ENCODE peak calls at places on chromosomes 4 and X, in seven cellular contexts. One of them, this sample, is unnamed.

GRCh38 chr4:99405433-99406115 is 29.6 kb downstream of the ADH7 start:
- DNase-seq in heart left ventricle: peak; percentile 68
- DNase-seq in uterus: peak; percentile 80
- DNase-seq in mesenchymal stem cell: peak; percentile 73
- DNase-seq in ascending aorta: peak; percentile 85
- DNase-seq in MG63: peak; percentile 37
- DNase-seq in upper lobe of left lung: peak; percentile 44
- DNase-seq in this sample: peak; percentile 79

GRCh38 chr4:184237612-184238011 is 19.9 kb upstream of the ENPP6 start:
- DNase-seq in heart left ventricle: no peak
- DNase-seq in uterus: no peak
- DNase-seq in mesenchymal stem cell: peak; percentile 17
- DNase-seq in ascending aorta: no peak
- DNase-seq in MG63: no peak
- DNase-seq in upper lobe of left lung: no peak
- DNase-seq in this sample: no peak

GRCh38 chr4:79700356-79700755 is 292.3 kb upstream of the GK2 start:
- DNase-seq in heart left ventricle: no peak
- DNase-seq in uterus: no peak
- DNase-seq in mesenchymal stem cell: no peak
- DNase-seq in ascending aorta: no peak
- DNase-seq in MG63: no peak
- DNase-seq in upper lobe of left lung: no peak
- DNase-seq in this sample: no peak

GRCh38 chr4:1168291-1169031 is 3.9 kb downstream of the SPON2 start:
- DNase-seq in heart left ventricle: no peak
- DNase-seq in uterus: no peak
- DNase-seq in mesenchymal stem cell: no peak
- DNase-seq in ascending aorta: no peak
- DNase-seq in MG63: no peak
- DNase-seq in upper lobe of left lung: no peak
- DNase-seq in this sample: no peak

GRCh38 chr4:153553155-153553819 is 87.1 kb downstream of the TMEM131L start:
- DNase-seq in heart left ventricle: no peak
- DNase-seq in uterus: no peak
- DNase-seq in mesenchymal stem cell: no peak
- DNase-seq in ascending aorta: no peak
- DNase-seq in MG63: no peak
- DNase-seq in upper lobe of left lung: no peak
- DNase-seq in this sample: peak; percentile 57

GRCh38 chr4:6905501-6905900 is 4.1 kb upstream of the TBC1D14 start:
- DNase-seq in heart left ventricle: no peak
- DNase-seq in uterus: no peak
- DNase-seq in mesenchymal stem cell: no peak
- DNase-seq in ascending aorta: peak; percentile 39
- DNase-seq in MG63: no peak
- DNase-seq in upper lobe of left lung: no peak
- DNase-seq in this sample: no peak

GRCh38 chrX:64206556-64207162 is 1.2 kb upstream of the AMER1 start:
- DNase-seq in heart left ventricle: peak; percentile 20
- DNase-seq in uterus: peak; percentile 27
- DNase-seq in mesenchymal stem cell: peak; percentile 57
- DNase-seq in ascending aorta: no peak
- DNase-seq in MG63: no peak
- DNase-seq in upper lobe of left lung: peak; percentile 26
- DNase-seq in this sample: peak; percentile 52

GRCh38 chr4:70196855-70197254 is 1.3 kb downstream of the ODAM start:
- DNase-seq in heart left ventricle: no peak
- DNase-seq in uterus: no peak
- DNase-seq in mesenchymal stem cell: no peak
- DNase-seq in ascending aorta: no peak
- DNase-seq in MG63: no peak
- DNase-seq in upper lobe of left lung: no peak
- DNase-seq in this sample: no peak

GRCh38 chr4:32226201-32226600 is 1506.0 kb downstream of the PCDH7 start:
- DNase-seq in heart left ventricle: no peak
- DNase-seq in uterus: no peak
- DNase-seq in mesenchymal stem cell: no peak
- DNase-seq in ascending aorta: no peak
- DNase-seq in MG63: peak; percentile 21
- DNase-seq in upper lobe of left lung: no peak
- DNase-seq in this sample: peak; percentile 32

GRCh38 chrX:152831391-152831790 is 528 bp downstream of the NSDHL start:
- DNase-seq in heart left ventricle: no peak
- DNase-seq in uterus: no peak
- DNase-seq in mesenchymal stem cell: no peak
- DNase-seq in ascending aorta: no peak
- DNase-seq in MG63: no peak
- DNase-seq in upper lobe of left lung: no peak
- DNase-seq in this sample: no peak

GRCh38 chrX:107935200-107935599 is 47.0 kb downstream of the TEX13B start:
- DNase-seq in heart left ventricle: no peak
- DNase-seq in uterus: no peak
- DNase-seq in mesenchymal stem cell: peak; percentile 22
- DNase-seq in ascending aorta: no peak
- DNase-seq in MG63: no peak
- DNase-seq in upper lobe of left lung: no peak
- DNase-seq in this sample: no peak

GRCh38 chrX:11427082-11428033 is 134.1 kb downstream of the AMELX start:
- DNase-seq in heart left ventricle: peak; percentile 51
- DNase-seq in uterus: peak; percentile 45
- DNase-seq in mesenchymal stem cell: no peak
- DNase-seq in ascending aorta: peak; percentile 69
- DNase-seq in MG63: no peak
- DNase-seq in upper lobe of left lung: no peak
- DNase-seq in this sample: peak; percentile 85

GRCh38 chr4:7196731-7197130 is 4.4 kb downstream of the SORCS2 start:
- DNase-seq in heart left ventricle: no peak
- DNase-seq in uterus: peak; percentile 4
- DNase-seq in mesenchymal stem cell: no peak
- DNase-seq in ascending aorta: no peak
- DNase-seq in MG63: no peak
- DNase-seq in upper lobe of left lung: no peak
- DNase-seq in this sample: no peak

GRCh38 chr4:6112606-6113290 is 87.6 kb downstream of the JAKMIP1 start:
- DNase-seq in heart left ventricle: no peak
- DNase-seq in uterus: no peak
- DNase-seq in mesenchymal stem cell: no peak
- DNase-seq in ascending aorta: no peak
- DNase-seq in MG63: no peak
- DNase-seq in upper lobe of left lung: no peak
- DNase-seq in this sample: no peak

GRCh38 chr4:138953962-138954371 is 61.6 kb upstream of the NOCT start:
- DNase-seq in heart left ventricle: peak; percentile 28
- DNase-seq in uterus: peak; percentile 24
- DNase-seq in mesenchymal stem cell: peak; percentile 80
- DNase-seq in ascending aorta: no peak
- DNase-seq in MG63: peak; percentile 42
- DNase-seq in upper lobe of left lung: no peak
- DNase-seq in this sample: no peak

GRCh38 chrX:127038065-127038464 is 218.5 kb downstream of the PRR32 start:
- DNase-seq in heart left ventricle: no peak
- DNase-seq in uterus: no peak
- DNase-seq in mesenchymal stem cell: no peak
- DNase-seq in ascending aorta: no peak
- DNase-seq in MG63: no peak
- DNase-seq in upper lobe of left lung: no peak
- DNase-seq in this sample: no peak

DNA sequence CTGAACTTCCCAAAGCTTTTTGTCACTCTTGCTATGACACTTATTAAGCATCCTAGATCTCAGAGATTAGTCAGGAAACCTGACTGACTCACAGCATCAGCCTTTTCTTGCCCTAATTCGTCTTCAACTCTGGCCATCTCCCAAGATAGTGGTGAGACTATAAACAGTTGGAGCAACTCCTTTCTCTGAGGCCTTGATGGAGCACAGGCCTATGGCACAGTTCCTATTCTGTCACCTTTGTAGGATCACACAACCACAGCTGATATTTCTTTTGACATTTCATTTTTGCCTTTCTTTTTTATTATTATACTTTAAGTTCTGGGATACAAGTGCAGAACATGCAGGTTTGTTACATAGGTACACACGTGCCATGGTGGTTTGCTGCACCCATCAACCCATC is 217.7 kb downstream of the PRR32 start:
- DNase-seq in heart left ventricle: no peak
- DNase-seq in uterus: no peak
- DNase-seq in mesenchymal stem cell: no peak
- DNase-seq in ascending aorta: no peak
- DNase-seq in MG63: no peak
- DNase-seq in upper lobe of left lung: no peak
- DNase-seq in this sample: no peak
- H3K27me3 ChIP-seq in heart left ventricle: no peaks in the 10 kb centered on the region
- H3K27me3 ChIP-seq in uterus: no peaks in the 10 kb centered on the region
- H3K27me3 ChIP-seq in mesenchymal stem cell: no peaks in the 10 kb centered on the region
- H3K27me3 ChIP-seq in ascending aorta: no peaks in the 10 kb centered on the region
- H3K27me3 ChIP-seq in MG63: no peaks in the 10 kb centered on the region
- H3K27me3 ChIP-seq in upper lobe of left lung: no peaks in the 10 kb centered on the region
- H3K27me3 ChIP-seq in this sample: no peaks in the 10 kb centered on the region

GRCh38 chr4:3871881-3872833 is 106.0 kb downstream of the ADRA2C start:
- DNase-seq in heart left ventricle: no peak
- DNase-seq in uterus: no peak
- DNase-seq in mesenchymal stem cell: no peak
- DNase-seq in ascending aorta: no peak
- DNase-seq in MG63: no peak
- DNase-seq in upper lobe of left lung: peak; percentile 13
- DNase-seq in this sample: no peak

GRCh38 chr4:3872834-3873313 is 106.7 kb downstream of the ADRA2C start:
- DNase-seq in heart left ventricle: no peak
- DNase-seq in uterus: no peak
- DNase-seq in mesenchymal stem cell: no peak
- DNase-seq in ascending aorta: no peak
- DNase-seq in MG63: no peak
- DNase-seq in upper lobe of left lung: no peak
- DNase-seq in this sample: no peak

GRCh38 chr4:3874525-3875110 is 108.4 kb downstream of the ADRA2C start:
- DNase-seq in heart left ventricle: no peak
- DNase-seq in uterus: no peak
- DNase-seq in mesenchymal stem cell: no peak
- DNase-seq in ascending aorta: no peak
- DNase-seq in MG63: no peak
- DNase-seq in upper lobe of left lung: peak; percentile 9
- DNase-seq in this sample: no peak

GRCh38 chr4:3875466-3875865 is 109.3 kb downstream of the ADRA2C start:
- DNase-seq in heart left ventricle: no peak
- DNase-seq in uterus: peak; percentile 4
- DNase-seq in mesenchymal stem cell: no peak
- DNase-seq in ascending aorta: no peak
- DNase-seq in MG63: no peak
- DNase-seq in upper lobe of left lung: no peak
- DNase-seq in this sample: peak; percentile 2

DNA sequence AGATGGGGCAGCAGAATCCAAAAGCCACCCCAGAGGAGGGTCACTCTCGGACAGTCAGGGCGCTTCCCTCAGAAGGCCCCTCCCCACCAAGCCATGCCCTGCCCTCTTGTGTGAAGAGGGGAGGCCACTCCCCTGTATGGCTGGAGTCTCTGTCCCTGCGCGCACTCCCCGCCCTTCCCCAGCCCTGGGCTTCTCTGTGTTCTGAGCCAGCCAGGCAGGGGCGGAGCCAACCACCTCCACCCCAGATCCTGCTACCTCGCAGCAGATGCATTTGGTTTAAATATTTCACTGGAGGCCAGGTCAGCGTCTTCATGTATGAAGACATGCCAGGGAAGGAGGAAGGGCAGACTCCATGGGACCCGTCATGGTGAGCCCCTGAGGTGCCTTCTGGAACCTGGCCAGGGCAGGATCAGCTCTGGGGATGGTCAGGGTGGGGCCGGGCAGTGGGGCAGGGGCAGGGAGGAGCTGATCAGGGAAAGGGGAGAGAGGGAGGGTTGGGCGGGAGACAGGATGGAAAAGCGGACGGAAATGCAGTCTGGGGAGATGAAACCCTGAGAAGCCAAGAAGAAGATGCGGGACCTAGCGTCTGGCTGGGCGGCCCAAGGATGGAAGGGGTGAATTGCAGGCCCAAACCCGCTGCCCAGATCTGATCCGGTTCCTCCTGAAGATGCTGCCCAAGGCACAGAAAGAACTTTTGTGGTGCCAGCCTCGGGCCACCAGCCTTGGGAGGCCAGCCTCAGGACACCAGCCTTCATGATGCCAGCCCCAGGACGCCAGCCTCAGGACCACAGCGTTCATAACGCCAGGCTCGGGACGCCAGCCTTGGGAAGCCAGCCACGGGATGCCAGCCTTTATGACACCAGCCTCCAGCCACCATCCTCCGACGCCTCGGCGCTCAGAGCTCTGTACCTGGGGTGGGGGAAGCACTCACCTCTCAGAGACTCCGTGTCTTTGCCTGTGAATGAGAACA is 107.5 kb downstream of the ADRA2C start:
- DNase-seq in heart left ventricle: no peak
- DNase-seq in uterus: no peak
- DNase-seq in mesenchymal stem cell: no peak
- DNase-seq in ascending aorta: no peak
- DNase-seq in MG63: no peak
- DNase-seq in upper lobe of left lung: peak; percentile 15
- DNase-seq in this sample: peak; percentile 2
- H3K27me3 ChIP-seq in heart left ventricle: peaks cover 50% of the 10 kb centered on the region
- H3K27me3 ChIP-seq in uterus: peaks cover 6% of the 10 kb centered on the region
- H3K27me3 ChIP-seq in mesenchymal stem cell: peaks cover 85% of the 10 kb centered on the region
- H3K27me3 ChIP-seq in ascending aorta: peaks cover 5% of the 10 kb centered on the region
- H3K27me3 ChIP-seq in MG63: no peaks in the 10 kb centered on the region
- H3K27me3 ChIP-seq in upper lobe of left lung: no peaks in the 10 kb centered on the region
- H3K27me3 ChIP-seq in this sample: peaks cover 5% of the 10 kb centered on the region

DNA sequence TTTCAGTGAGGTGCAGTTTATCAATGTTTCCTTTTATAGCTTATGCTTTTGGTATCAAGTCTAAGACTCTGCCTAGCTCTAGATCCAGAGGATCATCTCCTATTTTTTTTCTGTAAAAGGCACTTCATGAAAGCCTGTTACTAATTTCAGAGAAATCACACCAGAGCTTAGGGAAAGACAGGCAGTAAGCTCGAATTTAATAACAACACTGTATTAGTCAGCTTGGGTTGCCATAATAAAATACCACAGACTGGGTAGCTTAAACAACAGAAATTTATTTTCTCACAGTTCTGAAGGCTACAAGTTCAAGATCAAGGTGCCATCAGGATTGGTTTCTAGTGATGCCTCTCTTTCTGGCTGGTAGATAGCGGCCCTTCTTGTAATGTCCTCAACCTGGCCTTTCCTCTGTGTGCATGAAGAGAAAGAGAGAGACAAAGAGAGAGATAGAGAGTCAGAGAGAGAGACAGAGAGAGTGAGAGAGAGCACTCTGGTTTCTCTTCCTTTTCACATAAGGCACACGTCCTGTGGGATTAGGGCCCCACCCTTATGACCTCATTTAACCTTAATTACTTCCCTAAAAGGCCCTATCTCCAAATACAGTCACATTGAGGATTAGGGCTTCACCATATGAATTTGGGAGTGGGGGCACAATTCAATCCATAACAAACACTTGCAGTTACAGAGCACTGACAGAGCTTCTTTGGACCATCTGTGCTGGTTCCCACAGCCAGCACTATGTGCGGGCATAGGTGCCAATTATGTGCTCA is 114.7 kb upstream of the MED14 start:
- DNase-seq in heart left ventricle: no peak
- DNase-seq in uterus: no peak
- DNase-seq in mesenchymal stem cell: peak; percentile 3
- DNase-seq in ascending aorta: no peak
- DNase-seq in MG63: no peak
- DNase-seq in upper lobe of left lung: no peak
- DNase-seq in this sample: no peak
- H3K27me3 ChIP-seq in heart left ventricle: no peaks in the 10 kb centered on the region
- H3K27me3 ChIP-seq in uterus: no peaks in the 10 kb centered on the region
- H3K27me3 ChIP-seq in mesenchymal stem cell: no peaks in the 10 kb centered on the region
- H3K27me3 ChIP-seq in ascending aorta: no peaks in the 10 kb centered on the region
- H3K27me3 ChIP-seq in MG63: no peaks in the 10 kb centered on the region
- H3K27me3 ChIP-seq in upper lobe of left lung: no peaks in the 10 kb centered on the region
- H3K27me3 ChIP-seq in this sample: no peaks in the 10 kb centered on the region

GRCh38 chr4:105896984-105897760 is 1.9 kb downstream of the NPNT start:
- DNase-seq in heart left ventricle: no peak
- DNase-seq in uterus: no peak
- DNase-seq in mesenchymal stem cell: no peak
- DNase-seq in ascending aorta: no peak
- DNase-seq in MG63: no peak
- DNase-seq in upper lobe of left lung: no peak
- DNase-seq in this sample: peak; percentile 26
- H3K27me3 ChIP-seq in heart left ventricle: no peaks in the 10 kb centered on the region
- H3K27me3 ChIP-seq in uterus: no peaks in the 10 kb centered on the region
- H3K27me3 ChIP-seq in mesenchymal stem cell: peaks cover 53% of the 10 kb centered on the region
- H3K27me3 ChIP-seq in ascending aorta: no peaks in the 10 kb centered on the region
- H3K27me3 ChIP-seq in MG63: peaks cover 40% of the 10 kb centered on the region
- H3K27me3 ChIP-seq in upper lobe of left lung: no peaks in the 10 kb centered on the region
- H3K27me3 ChIP-seq in this sample: no peaks in the 10 kb centered on the region

This sample was measured in SJCRH30.